ENCODE peak calls at places on chromosomes 5 and 9, in nine cellular contexts. W is transverse colon, D is prostate gland, P is spleen, Q is GM12892, X is stomach, R is K562, E is H1, K is GM12891. V is an unnamed sample.

GRCh38 chr5:115509547-115509946 is 35.0 kb downstream of the FEM1C start:
- DNase-seq in X (no peak), R (no peak), K (no peak), W (no peak), D (no peak), Q (no peak), E (no peak), P (no peak), V (no peak)

GRCh38 chr5:56415356-56415765 is 182.2 kb upstream of the ANKRD55 start:
- DNase-seq in K (peak; percentile 27), D (no peak), Q (peak; percentile 10), P (peak; percentile 88), R (peak; percentile 12), W (peak; percentile 70), X (peak; percentile 52), E (no peak), V (peak; percentile 72)

GRCh38 chr9:75238311-75238976 is 150.1 kb downstream of the OSTF1 start:
- DNase-seq in K (peak; percentile 18), W (peak; percentile 48), D (peak; percentile 78), Q (peak; percentile 7), P (no peak), R (peak; percentile 17), X (peak; percentile 60), E (peak; percentile 33), V (no peak)

GRCh38 chr5:113235884-113236283 is 198.9 kb downstream of the TSSK1B start:
- DNase-seq in X (no peak), R (no peak), K (no peak), W (no peak), P (no peak), E (no peak), D (no peak), Q (no peak), V (no peak)

GRCh38 chr5:175741556-175741955 is 83.7 kb downstream of the HRH2 start:
- DNase-seq in Q (no peak), W (no peak), R (no peak), D (no peak), K (no peak), E (no peak), X (no peak), P (no peak), V (no peak)

GRCh38 chr9:129717991-129718390 is 34.9 kb downstream of the PTGES start:
- DNase-seq in Q (no peak), E (no peak), W (no peak), K (no peak), R (no peak), X (no peak), D (no peak), P (no peak), V (no peak)

GRCh38 chr5:146079695-146080361 is 25.5 kb downstream of the PLAC8L1 start:
- DNase-seq in E (no peak), W (no peak), D (no peak), R (no peak), P (no peak), K (no peak), Q (no peak), X (no peak), V (no peak)

GRCh38 chr5:160702856-160703453 is 149.1 kb downstream of the ATP10B start:
- DNase-seq in K (no peak), Q (no peak), R (no peak), X (no peak), E (no peak), P (no peak), W (no peak), D (no peak), V (no peak)

GRCh38 chr9:136099547-136099946 is 4.5 kb upstream of the NACC2 start:
- DNase-seq in D (no peak), R (no peak), K (no peak), E (no peak), X (no peak), W (no peak), P (no peak), Q (no peak), V (no peak)

GRCh38 chr9:33222031-33222430 is 17.9 kb upstream of the SPINK4 start:
- DNase-seq in X (no peak), K (no peak), D (no peak), R (no peak), E (no peak), Q (no peak), W (no peak), P (no peak), V (no peak)

GRCh38 chr5:57445715-57446037 is 36.9 kb downstream of the ACTBL2 start:
- DNase-seq in X (no peak), P (no peak), Q (no peak), K (no peak), D (no peak), E (no peak), R (no peak), W (no peak), V (no peak)

GRCh38 chr5:160675988-160676387 is 176.0 kb downstream of the ATP10B start:
- DNase-seq in D (no peak), Q (no peak), X (no peak), K (no peak), R (no peak), E (no peak), P (no peak), W (no peak), V (no peak)

GRCh38 chr5:74109344-74109743 is 483.3 kb downstream of the ARHGEF28 start:
- DNase-seq in E (no peak), X (no peak), R (no peak), Q (no peak), D (no peak), P (no peak), K (no peak), W (no peak), V (no peak)

GRCh38 chr5:133843911-133844310 is 124.5 kb downstream of the C5orf15 start:
- DNase-seq in W (no peak), Q (no peak), R (no peak), D (no peak), X (no peak), E (no peak), K (no peak), P (no peak), V (no peak)

GRCh38 chr9:135884328-135885035 is 22.9 kb downstream of the CAMSAP1 start:
- DNase-seq in P (no peak), D (no peak), W (no peak), R (no peak), X (peak; percentile 9), K (no peak), Q (no peak), E (no peak), V (no peak)

GRCh38 chr9:110125207-110125751 is 82.7 kb downstream of the C9orf152 start:
- DNase-seq in P (peak; percentile 81), W (peak; percentile 93), X (peak; percentile 86), D (peak; percentile 15), K (no peak), Q (no peak), E (peak; percentile 71), R (no peak), V (peak; percentile 97)

GRCh38 chr5:124574521-124575436 is 171.7 kb downstream of the ZNF608 start:
- DNase-seq in D (no peak), W (no peak), X (no peak), P (no peak), R (no peak), Q (no peak), K (no peak), E (no peak), V (no peak)

GRCh38 chr9:100269656-100270055 is 83.1 kb downstream of the TEX10 start:
- DNase-seq in Q (no peak), R (no peak), X (no peak), K (no peak), E (no peak), W (no peak), D (no peak), P (no peak), V (no peak)

GRCh38 chr5:170477906-170478305 is 25.9 kb upstream of the KCNIP1 start:
- DNase-seq in Q (no peak), X (no peak), E (no peak), K (no peak), W (no peak), D (no peak), P (no peak), R (no peak), V (no peak)

GRCh38 chr5:40655138-40655537 is 24.6 kb upstream of the PTGER4 start:
- DNase-seq in R (no peak), W (no peak), Q (no peak), D (no peak), P (no peak), E (no peak), X (no peak), K (no peak), V (no peak)

GRCh38 chr5:40653221-40654022 is 26.3 kb upstream of the PTGER4 start:
- DNase-seq in D (no peak), K (no peak), P (no peak), E (no peak), Q (no peak), W (no peak), R (no peak), X (no peak), V (no peak)

GRCh38 chr5:40654377-40655006 is 25.2 kb upstream of the PTGER4 start:
- DNase-seq in D (no peak), E (no peak), W (no peak), P (no peak), K (no peak), Q (no peak), X (no peak), R (no peak), V (no peak)

GRCh38 chr5:40649493-40650030 is 30.2 kb upstream of the PTGER4 start:
- DNase-seq in R (no peak), P (no peak), E (no peak), D (no peak), X (no peak), K (no peak), Q (no peak), W (no peak), V (no peak)

GRCh38 chr5:40652441-40653220 is 27.1 kb upstream of the PTGER4 start:
- DNase-seq in K (no peak), W (peak; percentile 58), X (no peak), Q (no peak), P (no peak), D (no peak), E (no peak), R (no peak), V (no peak)
- TF ChIP-seq POLR2A in K (no peak), W (no peak), X (no peak), Q (no peak), P (no peak), D (no peak), E (no peak), R (no peak), V (no peak)

GRCh38 chr5:77590347-77590746 is 48.2 kb downstream of the OTP start:
- DNase-seq in Q (no peak), E (no peak), P (no peak), D (no peak), X (no peak), W (no peak), K (peak; percentile 5), R (no peak), V (no peak)
- TF ChIP-seq POLR2AphosphoS5 in Q (no peak), E (no peak), P (no peak), D (no peak), X (no peak), W (no peak), K (no peak), R (no peak), V (no peak)

GRCh38 chr5:139636207-139636792 is 11.8 kb upstream of the CXXC5 start:
- DNase-seq in W (peak; percentile 79), E (no peak), Q (peak; percentile 76), D (no peak), R (peak; percentile 19), X (peak; percentile 61), P (peak; percentile 95), K (peak; percentile 67), V (no peak)
- TF ChIP-seq POLR2A in W (no peak), E (no peak), Q (no peak), D (no peak), R (no peak), X (no peak), P (no peak), K (no peak), V (no peak)

GRCh38 chr5:172958268-172959046 is 767 bp upstream of the RPL26L1 start:
- DNase-seq in D (peak; percentile 47), Q (peak; percentile 87), X (peak; percentile 76), K (peak; percentile 84), P (peak; percentile 92), W (peak; percentile 78), R (peak; percentile 96), E (peak; percentile 33), V (peak; percentile 80)
- TF ChIP-seq POLR2AphosphoS5 in D (no peak), Q (no peak), X (no peak), K (no peak), P (no peak), W (no peak), R (peak; percentile 78), E (no peak), V (no peak)